ENCODE peak calls at places on chromosomes 16 and 17, in four cellular contexts. Y is heart left ventricle, G is stomach, D is tibial artery. C is an unnamed sample.

GRCh38 chr17:80006339-80006720 is 29.3 kb downstream of the TBC1D16 start:
- DNase-seq in Y (no peak), G (no peak), D (no peak), C (no peak)

GRCh38 chr17:78000351-78000750 is 41.8 kb downstream of the TNRC6C start:
- DNase-seq in Y (no peak), G (no peak), D (no peak), C (peak; percentile 27)

GRCh38 chr16:83722501-83723183 is 85.1 kb upstream of the HSBP1 start:
- DNase-seq in Y (no peak), G (no peak), D (no peak), C (no peak)

GRCh38 chr17:30296499-30297038 is 4.8 kb upstream of the BLMH start:
- DNase-seq in Y (no peak), G (no peak), D (no peak), C (no peak)

GRCh38 chr16:21987498-21987897 is 13.4 kb downstream of the PDZD9 start:
- DNase-seq in Y (no peak), G (no peak), D (no peak), C (no peak)

GRCh38 chr17:18851206-18851605 is 6.7 kb upstream of the PRPSAP2 start:
- DNase-seq in Y (no peak), G (peak; percentile 40), D (no peak), C (no peak)

GRCh38 chr16:51542856-51543510 is 391.9 kb upstream of the SALL1 start:
- DNase-seq in Y (no peak), G (no peak), D (no peak), C (no peak)

GRCh38 chr17:38873646-38874380 is 4.0 kb downstream of the LASP1 start:
- DNase-seq in Y (no peak), G (peak; percentile 43), D (no peak), C (no peak)

GRCh38 chr17:35740997-35741931 is 9.8 kb downstream of the RASL10B start:
- DNase-seq in Y (no peak), G (no peak), D (peak; percentile 60), C (no peak)

GRCh38 chr17:36652716-36653115 is 51.3 kb downstream of the MRM1 start:
- DNase-seq in Y (no peak), G (no peak), D (no peak), C (no peak)

GRCh38 chr16:77579283-77579985 is 142.9 kb upstream of the NUDT7 start:
- DNase-seq in Y (no peak), G (no peak), D (no peak), C (no peak)

GRCh38 chr17:22459953-22460350 is 767.6 kb downstream of the KCNJ18 start:
- DNase-seq in Y (no peak), G (no peak), D (no peak), C (no peak)

GRCh38 chr17:50177983-50178834 is 12.4 kb downstream of the SGCA start:
- DNase-seq in Y (peak; percentile 92), G (peak; percentile 79), D (peak; percentile 97), C (peak; percentile 84)

GRCh38 chr16:935684-936083 is 35.1 kb downstream of the LMF1 start:
- DNase-seq in Y (peak; percentile 2), G (no peak), D (no peak), C (no peak)

GRCh38 chr16:8795818-8796217 is 1.6 kb downstream of the TMEM186 start:
- DNase-seq in Y (no peak), G (no peak), D (no peak), C (no peak)

GRCh38 chr16:8798535-8799157 is 1.0 kb downstream of the PMM2 start:
- DNase-seq in Y (no peak), G (no peak), D (no peak), C (no peak)

GRCh38 chr16:8796469-8797363 is 723 bp downstream of the TMEM186 start:
- DNase-seq in Y (no peak), G (no peak), D (no peak), C (no peak)

GRCh38 chr16:8798174-8798527 is 512 bp downstream of the PMM2 start:
- DNase-seq in Y (no peak), G (no peak), D (no peak), C (no peak)

DNA sequence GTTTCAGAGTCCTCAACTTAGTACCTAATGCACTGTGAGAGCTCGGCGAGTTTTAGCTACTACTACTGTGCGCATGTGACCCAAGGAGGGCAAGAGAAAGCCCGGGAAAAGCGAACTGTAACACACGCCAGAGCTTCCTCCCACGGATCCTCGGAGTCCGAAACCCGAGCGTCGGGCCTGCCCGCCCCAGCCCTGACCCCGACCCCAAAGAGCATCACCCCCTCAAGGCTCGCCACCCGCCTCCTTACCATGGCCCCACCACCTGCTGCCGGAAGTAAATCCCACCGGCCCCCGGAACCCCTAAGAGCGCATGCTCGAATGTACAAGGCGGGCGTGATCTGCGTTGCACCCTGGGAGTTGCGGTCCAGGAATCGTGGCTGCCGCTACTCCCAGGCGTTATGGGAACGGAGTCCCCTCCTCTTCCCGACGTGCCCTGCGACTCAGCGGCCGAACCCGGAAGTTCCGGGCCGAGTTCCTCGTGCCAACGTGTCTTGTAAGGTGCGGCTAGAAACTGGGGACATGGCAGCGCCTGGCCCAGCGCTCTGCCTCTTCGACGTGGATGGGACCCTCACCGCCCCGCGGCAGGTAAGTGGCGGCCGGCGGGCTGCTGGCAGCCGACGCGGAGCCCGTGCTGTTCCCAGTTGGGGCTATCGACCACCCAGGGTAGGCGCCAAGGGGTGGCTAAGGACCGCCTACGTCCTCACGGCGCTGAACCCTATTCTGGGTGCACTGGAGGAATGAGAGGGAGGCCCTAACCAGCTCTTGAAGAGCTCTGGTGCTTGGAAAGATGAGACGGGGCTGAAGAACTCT is at the start of the genes PMM2 and TMEM186:
- DNase-seq in Y (peak; percentile 98), G (peak; percentile 96), D (peak; percentile 98), C (peak; percentile 90)
- TF ChIP-seq CTCF in Y (no peak), G (no peak), D (no peak), C (no peak)

DNA sequence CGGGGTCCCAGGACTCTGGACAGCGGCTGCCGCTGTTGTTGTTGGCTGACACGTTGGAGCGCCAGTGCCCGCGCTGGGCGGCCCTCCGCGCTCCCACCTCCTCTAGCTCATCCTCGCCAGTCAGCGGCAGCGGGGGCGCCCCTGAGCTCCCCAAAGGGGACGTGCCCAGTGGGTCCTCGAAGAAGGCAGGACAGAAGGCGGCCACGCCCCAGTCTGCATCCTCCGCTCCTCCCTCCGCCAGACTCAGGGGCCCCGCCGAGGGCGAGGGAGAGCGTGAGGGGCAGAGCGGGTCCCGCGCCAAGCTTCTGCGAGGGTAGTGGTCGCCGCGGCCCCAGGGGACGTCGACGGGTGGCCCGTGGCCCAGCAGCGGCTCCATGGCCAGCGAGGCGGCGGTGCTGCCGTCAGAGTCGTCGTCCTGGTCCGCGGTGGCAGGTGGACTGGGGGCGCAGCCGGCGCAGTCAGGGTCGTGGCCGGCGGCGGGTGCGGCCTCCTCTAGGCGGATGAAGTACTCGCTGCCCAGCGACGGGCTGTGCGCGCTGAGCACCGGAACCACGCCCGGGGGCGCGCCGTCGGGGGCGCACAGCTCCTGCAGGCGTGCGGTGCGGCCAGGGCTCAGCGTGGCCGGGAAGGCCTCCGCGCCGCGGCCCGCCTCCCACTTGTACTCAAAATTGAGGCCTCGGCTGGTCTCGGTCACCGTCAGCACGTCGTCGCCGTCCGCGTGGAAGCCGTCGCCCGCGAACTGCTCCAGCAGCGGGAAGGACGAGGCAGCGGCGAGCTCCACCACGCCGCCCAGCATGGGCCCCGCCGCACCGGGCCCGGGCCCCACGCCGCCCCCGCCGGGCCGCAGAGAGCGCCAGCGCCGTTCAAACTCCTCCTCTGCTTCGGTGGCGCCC is 43.2 kb upstream of the PVALEF start:
- DNase-seq in Y (no peak), G (no peak), D (no peak), C (no peak)
- H3K4me3 ChIP-seq in Y (no peak overlapping the region), G (no peak overlapping the region), D (no peak overlapping the region), C (no peak overlapping the region)

GRCh38 chr16:8648867-8649266 is 25.6 kb upstream of the ABAT start:
- DNase-seq in Y (no peak), G (no peak), D (no peak), C (no peak)
- TF ChIP-seq CTCF in Y (no peak), G (no peak), D (no peak), C (no peak)

DNA sequence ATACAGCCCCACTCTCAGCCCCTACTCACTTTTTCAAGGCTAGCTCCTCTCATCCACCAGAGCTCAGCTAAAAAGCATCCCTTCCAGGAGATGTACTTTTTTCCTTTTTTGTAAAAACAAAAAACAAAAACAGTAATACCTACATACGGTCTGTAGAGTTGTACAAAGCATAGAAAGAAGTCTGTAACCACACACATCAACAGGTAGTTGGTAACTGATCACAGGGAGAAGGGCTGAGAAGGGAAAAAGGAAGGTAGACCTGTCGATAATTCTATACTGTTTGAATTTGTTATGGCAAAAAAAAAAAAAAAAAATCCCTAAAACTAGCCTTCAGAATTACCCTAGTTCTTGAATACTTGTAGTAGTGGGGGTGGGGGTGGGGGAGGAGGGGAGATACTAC is 874 bp downstream of the SLC25A19 start:
- DNase-seq in Y (no peak), G (no peak), D (no peak), C (no peak)
- H3K4me3 ChIP-seq in Y (no peak overlapping the region), G (peak overlapping the region; percentile 82), D (peak overlapping the region; percentile 69), C (peak overlapping the region; percentile 86)

GRCh38 chr16:55502801-55503366 is 6.0 kb upstream of the LPCAT2 start:
- DNase-seq in Y (peak; percentile 88), G (peak; percentile 97), D (peak; percentile 92), C (peak; percentile 91)

GRCh38 chr16:55503726-55504553 is 4.9 kb upstream of the LPCAT2 start:
- DNase-seq in Y (no peak), G (no peak), D (no peak), C (no peak)

GRCh38 chr16:55499281-55499680 is 9.6 kb upstream of the LPCAT2 start:
- DNase-seq in Y (no peak), G (no peak), D (no peak), C (no peak)

GRCh38 chr16:55499951-55500350 is 8.9 kb upstream of the LPCAT2 start:
- DNase-seq in Y (peak; percentile 62), G (no peak), D (no peak), C (peak; percentile 97)

DNA sequence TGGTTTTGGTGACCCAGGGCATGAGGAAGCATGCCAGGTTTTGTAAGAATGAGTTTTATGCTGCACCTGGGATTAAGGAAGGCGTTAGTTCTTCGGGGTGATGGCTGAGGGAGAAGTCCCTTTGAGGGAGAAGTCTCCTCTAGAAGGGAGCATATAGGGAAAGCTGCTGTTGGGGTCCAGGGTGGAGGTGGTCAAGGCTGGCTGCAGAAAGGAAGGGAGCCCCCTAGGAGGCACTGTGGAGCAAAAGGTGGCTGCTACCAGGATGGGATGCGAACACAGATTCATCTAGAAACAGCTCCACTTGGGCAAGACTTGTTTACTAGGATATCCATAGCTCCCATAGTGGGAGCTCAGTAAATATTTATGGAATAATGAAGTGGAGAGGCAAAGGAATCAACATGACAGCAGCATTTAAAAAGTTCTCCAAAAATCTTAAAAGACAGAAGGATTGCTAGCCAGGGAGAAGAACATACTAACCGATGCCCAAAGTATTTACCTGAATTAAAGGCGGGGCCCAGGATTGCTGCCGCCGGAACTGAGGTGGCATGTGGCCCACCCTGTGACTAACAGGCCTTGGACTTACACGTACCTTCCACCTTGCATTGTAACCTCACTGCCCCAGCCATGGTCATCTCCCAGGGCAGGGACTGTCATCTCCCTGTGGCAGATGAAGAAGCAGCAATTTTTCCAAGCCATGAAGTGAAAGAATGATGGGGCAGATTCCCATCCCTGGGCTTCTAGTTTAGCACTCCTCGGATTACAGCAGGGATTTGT is 7.1 kb upstream of the LPCAT2 start:
- DNase-seq in Y (no peak), G (no peak), D (no peak), C (no peak)
- TF ChIP-seq CTCF in Y (peak; percentile 25), G (no peak), D (no peak), C (peak; percentile 50)

DNA sequence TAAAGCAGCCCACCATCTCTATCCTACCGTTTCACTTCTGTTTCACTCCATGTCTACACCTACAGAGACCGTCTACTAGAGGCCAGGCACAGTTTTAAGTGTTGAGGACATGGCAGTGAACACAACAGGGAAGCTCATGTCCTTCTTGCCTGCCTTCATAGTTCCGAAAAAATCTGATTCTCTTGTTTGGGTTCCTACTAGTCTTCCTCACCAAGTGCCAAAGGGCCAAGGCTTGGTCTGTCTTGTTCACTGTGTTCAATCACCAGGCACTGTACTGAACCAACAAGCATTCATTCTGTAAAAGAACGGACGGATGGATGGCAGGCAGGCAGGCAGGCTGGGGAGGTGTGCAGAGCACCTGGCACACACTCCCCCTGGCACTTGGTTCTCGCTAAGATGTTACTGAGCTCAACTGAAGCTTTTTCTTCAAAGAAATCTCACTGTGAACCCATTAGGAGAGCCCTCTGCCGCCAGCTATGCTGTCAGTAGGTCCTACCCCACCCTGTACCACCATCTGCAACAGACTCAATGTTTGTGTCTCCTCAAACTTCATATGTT is 2.5 kb downstream of the DEXI start:
- DNase-seq in Y (peak; percentile 21), G (no peak), D (no peak), C (no peak)
- H3K4me3 ChIP-seq in Y (no peak overlapping the region), G (peak overlapping the region; percentile 83), D (peak overlapping the region; percentile 95), C (peak overlapping the region; percentile 56)